ENCODE peak calls at places on chromosomes 7 and 10, in eight cellular contexts. L, S, M, W, V, K, I and F are unnamed samples.
A peak's percentile ranks its signal among the peaks of the same experiment; 100 is the strongest.

GRCh38 chr7:25849361-25850184 is 302.4 kb upstream of the NFE2L3 start:
- DNase-seq in L (peak; percentile 98), S (no peak), M (peak; percentile 89), W (no peak), V (no peak), K (no peak), I (peak; percentile 98), F (peak; percentile 98)

GRCh38 chr10:83572036-83572435 is 567.3 kb upstream of the GHITM start:
- DNase-seq in L (no peak), S (no peak), M (no peak), W (no peak), V (no peak), K (no peak), I (no peak), F (no peak)

GRCh38 chr7:141649865-141650499 is 52.0 kb downstream of the DENND11 start:
- DNase-seq in L (peak; percentile 94), S (peak; percentile 87), M (peak; percentile 53), W (no peak), V (peak; percentile 62), K (peak; percentile 72), I (peak; percentile 94), F (peak; percentile 90)

GRCh38 chr10:133438711-133439273 is 14.4 kb upstream of the SPRN start:
- DNase-seq in L (no peak), S (no peak), M (no peak), W (no peak), V (no peak), K (peak; percentile 18), I (peak; percentile 25), F (peak; percentile 28)

GRCh38 chr10:110350812-110351211 is 46.1 kb upstream of the SMNDC1 start:
- DNase-seq in L (no peak), S (no peak), M (no peak), W (no peak), V (no peak), K (no peak), I (no peak), F (no peak)

GRCh38 chr10:6660460-6660859 is 80.4 kb upstream of the PRKCQ start:
- DNase-seq in L (no peak), S (no peak), M (no peak), W (no peak), V (no peak), K (no peak), I (no peak), F (no peak)

GRCh38 chr10:132827861-132828539 is 42.1 kb upstream of the NKX6-2 start:
- DNase-seq in L (no peak), S (no peak), M (no peak), W (no peak), V (no peak), K (no peak), I (no peak), F (no peak)

GRCh38 chr10:117597216-117597615 is 54.7 kb downstream of the EMX2 start:
- DNase-seq in L (no peak), S (no peak), M (no peak), W (no peak), V (no peak), K (no peak), I (no peak), F (no peak)

GRCh38 chr10:35415505-35415904 is 79.2 kb downstream of the CCNY start:
- DNase-seq in L (no peak), S (no peak), M (peak; percentile 20), W (no peak), V (no peak), K (no peak), I (no peak), F (no peak)

GRCh38 chr7:12670071-12670729 is 17.2 kb upstream of the ARL4A start:
- DNase-seq in L (peak; percentile 44), S (no peak), M (no peak), W (no peak), V (no peak), K (no peak), I (no peak), F (peak; percentile 31)

GRCh38 chr7:192701-193536 is 548 bp downstream of the FAM20C start:
- DNase-seq in L (peak; percentile 19), S (no peak), M (no peak), W (no peak), V (no peak), K (peak; percentile 31), I (no peak), F (no peak)

GRCh38 chr10:77907900-77908717 is 18.4 kb downstream of the DLG5 start:
- DNase-seq in L (no peak), S (no peak), M (no peak), W (no peak), V (no peak), K (no peak), I (no peak), F (no peak)

GRCh38 chr10:75428434-75429158 is 2.8 kb upstream of the LRMDA start:
- DNase-seq in L (no peak), S (no peak), M (peak; percentile 33), W (no peak), V (no peak), K (peak; percentile 31), I (peak; percentile 16), F (peak; percentile 64)

GRCh38 chr7:107879400-107880035 is 11.5 kb upstream of the DLD start:
- DNase-seq in L (peak; percentile 70), S (no peak), M (no peak), W (no peak), V (peak; percentile 39), K (peak; percentile 54), I (peak; percentile 68), F (peak; percentile 64)

GRCh38 chr7:33107136-33108066 is 1.8 kb downstream of the RP9 start:
- DNase-seq in L (peak; percentile 73), S (no peak), M (peak; percentile 39), W (no peak), V (peak; percentile 23), K (peak; percentile 23), I (peak; percentile 43), F (peak; percentile 56)
- TF ChIP-seq CTCF in L (peak; percentile 53), S (peak; percentile 56), M (peak; percentile 38), W (peak; percentile 26), V (peak; percentile 65), K (no peak), I (peak; percentile 65), F (peak; percentile 47)

GRCh38 chr10:53091574-53091973 is 319.0 kb upstream of the MBL2 start:
- DNase-seq in L (no peak), S (no peak), M (no peak), W (no peak), V (no peak), K (no peak), I (no peak), F (no peak)

GRCh38 chr10:53093878-53094277 is 321.3 kb upstream of the MBL2 start:
- DNase-seq in L (no peak), S (no peak), M (no peak), W (no peak), V (no peak), K (no peak), I (no peak), F (no peak)

GRCh38 chr10:53090725-53091124 is 318.1 kb upstream of the MBL2 start:
- DNase-seq in L (no peak), S (no peak), M (no peak), W (no peak), V (no peak), K (no peak), I (no peak), F (no peak)

GRCh38 chr10:53088956-53089355 is 316.4 kb upstream of the MBL2 start:
- DNase-seq in L (no peak), S (no peak), M (no peak), W (no peak), V (no peak), K (no peak), I (no peak), F (no peak)
- H3K4me3 ChIP-seq in L (no peak overlapping the region), S (no peak overlapping the region), M (no peak overlapping the region), W (no peak overlapping the region), V (no peak overlapping the region), K (no peak overlapping the region), I (no peak overlapping the region), F (no peak overlapping the region)

GRCh38 chr10:97291357-97292096 is 910 bp downstream of the ARHGAP19 start:
- DNase-seq in L (no peak), S (no peak), M (no peak), W (no peak), V (no peak), K (no peak), I (no peak), F (no peak)

GRCh38 chr10:97297556-97298222 is 5.3 kb upstream of the ARHGAP19 start:
- DNase-seq in L (peak; percentile 31), S (no peak), M (no peak), W (no peak), V (no peak), K (no peak), I (peak; percentile 52), F (peak; percentile 10)

GRCh38 chr10:97298223-97298571 is 5.8 kb upstream of the ARHGAP19 start:
- DNase-seq in L (no peak), S (no peak), M (no peak), W (no peak), V (no peak), K (no peak), I (no peak), F (no peak)

GRCh38 chr10:97292862-97293198 is 393 bp upstream of the ARHGAP19 start:
- DNase-seq in L (no peak), S (no peak), M (no peak), W (no peak), V (no peak), K (no peak), I (no peak), F (no peak)

DNA sequence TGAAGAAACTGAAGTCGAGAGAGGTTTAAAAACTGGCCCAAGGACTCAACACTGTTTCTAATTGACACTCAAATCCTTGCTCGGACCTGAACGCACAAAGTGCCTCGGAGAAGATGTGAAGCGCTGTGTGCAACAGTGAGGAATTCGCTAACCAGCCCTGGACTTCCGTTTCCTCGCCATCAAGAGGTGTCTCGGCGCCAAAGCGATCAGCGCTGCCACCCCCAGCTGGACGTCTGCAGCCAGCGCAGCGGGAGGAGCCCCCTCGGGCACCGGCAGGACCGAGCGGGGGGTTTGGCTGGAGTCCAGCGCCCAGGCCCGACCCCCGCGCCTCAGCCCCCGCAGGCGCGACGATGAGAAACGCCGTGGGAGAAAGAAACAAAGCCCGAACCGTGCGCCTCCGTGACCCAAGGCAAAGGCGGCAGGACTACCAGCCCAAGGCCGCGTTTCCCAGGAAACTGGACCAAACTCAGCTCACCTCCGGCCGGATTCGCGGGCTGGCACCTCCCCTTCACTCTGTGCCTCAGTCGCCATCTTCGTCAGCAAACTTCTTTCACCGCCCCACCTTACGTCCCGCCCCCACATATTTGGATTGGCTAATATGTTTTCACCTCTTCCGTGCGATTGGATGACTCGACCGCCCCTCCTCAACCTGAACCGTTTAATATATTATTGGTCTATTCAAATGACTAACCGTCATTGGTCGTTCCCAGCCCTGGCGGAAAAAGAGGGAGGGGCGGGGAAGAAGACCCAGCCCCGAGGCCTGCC is at the start of gene ARHGAP19:
- DNase-seq in L (peak; percentile 99), S (peak; percentile 94), M (peak; percentile 98), W (peak; percentile 94), V (peak; percentile 89), K (peak; percentile 97), I (peak; percentile 99), F (peak; percentile 98)
- TF ChIP-seq CTCF in L (no peak), S (peak; percentile 1), M (no peak), W (no peak), V (no peak), K (no peak), I (peak; percentile 35), F (no peak)

DNA sequence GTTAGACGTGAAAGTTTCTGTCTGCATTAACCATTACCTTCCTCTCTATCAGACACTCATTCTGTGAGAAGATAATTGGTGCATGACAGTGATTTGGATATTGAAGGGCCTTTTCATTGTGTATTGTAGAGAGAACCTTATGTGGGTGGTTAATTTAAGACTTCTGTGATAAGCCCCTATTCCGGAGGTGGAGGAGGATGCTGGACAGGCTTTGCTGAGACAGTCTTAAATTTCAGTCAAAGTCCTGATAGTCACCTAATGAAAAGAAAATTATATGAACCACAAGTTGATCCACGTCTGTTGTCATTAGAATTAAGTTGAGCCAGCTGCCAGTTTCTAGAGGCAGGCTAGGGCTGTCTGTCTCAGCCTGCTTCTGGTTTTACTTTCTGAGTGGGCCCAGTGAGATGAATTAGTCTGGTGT is 62.9 kb downstream of the CELF2 start:
- DNase-seq in L (no peak), S (no peak), M (no peak), W (no peak), V (no peak), K (no peak), I (no peak), F (no peak)
- H3K4me3 ChIP-seq in L (no peak overlapping the region), S (no peak overlapping the region), M (no peak overlapping the region), W (no peak overlapping the region), V (no peak overlapping the region), K (no peak overlapping the region), I (no peak overlapping the region), F (no peak overlapping the region)